ENCODE peak calls at places on chromosome 2, in nine cellular contexts. One of them, this sample, is unnamed.

GRCh38 chr2:177939211-177939610 is 133.4 kb downstream of the PDE11A start:
- DNase-seq in lung: no peak
- DNase-seq in mesothelial cell of epicardium: no peak
- DNase-seq in nephron progenitor cell: no peak
- DNase-seq in tibial artery: no peak
- DNase-seq in BE2C: no peak
- DNase-seq in cardiac muscle cell: no peak
- DNase-seq in fibroblast of lung: no peak
- DNase-seq in endothelial cell: no peak
- DNase-seq in this sample: no peak

GRCh38 chr2:118577202-118577601 is 270.2 kb downstream of the EN1 start:
- DNase-seq in lung: no peak
- DNase-seq in mesothelial cell of epicardium: no peak
- DNase-seq in nephron progenitor cell: no peak
- DNase-seq in tibial artery: no peak
- DNase-seq in BE2C: no peak
- DNase-seq in cardiac muscle cell: peak
- DNase-seq in fibroblast of lung: peak
- DNase-seq in endothelial cell: no peak
- DNase-seq in this sample: no peak

GRCh38 chr2:133568172-133568571 is at the start of gene NCKAP5:
- DNase-seq in lung: no peak
- DNase-seq in mesothelial cell of epicardium: no peak
- DNase-seq in nephron progenitor cell: no peak
- DNase-seq in tibial artery: no peak
- DNase-seq in BE2C: no peak
- DNase-seq in cardiac muscle cell: peak
- DNase-seq in fibroblast of lung: peak
- DNase-seq in endothelial cell: no peak
- DNase-seq in this sample: no peak

GRCh38 chr2:17536416-17536815 is 4.1 kb upstream of the VSNL1 start:
- DNase-seq in lung: no peak
- DNase-seq in mesothelial cell of epicardium: no peak
- DNase-seq in nephron progenitor cell: no peak
- DNase-seq in tibial artery: no peak
- DNase-seq in BE2C: no peak
- DNase-seq in cardiac muscle cell: no peak
- DNase-seq in fibroblast of lung: peak
- DNase-seq in endothelial cell: no peak
- DNase-seq in this sample: no peak

GRCh38 chr2:152762202-152762601 is 43.8 kb downstream of the ARL6IP6 start:
- DNase-seq in lung: no peak
- DNase-seq in mesothelial cell of epicardium: no peak
- DNase-seq in nephron progenitor cell: no peak
- DNase-seq in tibial artery: no peak
- DNase-seq in BE2C: no peak
- DNase-seq in cardiac muscle cell: peak
- DNase-seq in fibroblast of lung: peak
- DNase-seq in endothelial cell: no peak
- DNase-seq in this sample: no peak

GRCh38 chr2:189115126-189115525 is 64.4 kb downstream of the COL5A2 start:
- DNase-seq in lung: no peak
- DNase-seq in mesothelial cell of epicardium: no peak
- DNase-seq in nephron progenitor cell: no peak
- DNase-seq in tibial artery: no peak
- DNase-seq in BE2C: no peak
- DNase-seq in cardiac muscle cell: peak
- DNase-seq in fibroblast of lung: no peak
- DNase-seq in endothelial cell: no peak
- DNase-seq in this sample: no peak

GRCh38 chr2:84858123-84858522 is 22.8 kb downstream of the TRABD2A start:
- DNase-seq in lung: no peak
- DNase-seq in mesothelial cell of epicardium: no peak
- DNase-seq in nephron progenitor cell: no peak
- DNase-seq in tibial artery: no peak
- DNase-seq in BE2C: no peak
- DNase-seq in cardiac muscle cell: peak
- DNase-seq in fibroblast of lung: no peak
- DNase-seq in endothelial cell: no peak
- DNase-seq in this sample: no peak

GRCh38 chr2:39730685-39731302 is 48.3 kb downstream of the THUMPD2 start:
- DNase-seq in lung: no peak
- DNase-seq in mesothelial cell of epicardium: no peak
- DNase-seq in nephron progenitor cell: no peak
- DNase-seq in tibial artery: no peak
- DNase-seq in BE2C: no peak
- DNase-seq in cardiac muscle cell: peak
- DNase-seq in fibroblast of lung: no peak
- DNase-seq in endothelial cell: peak
- DNase-seq in this sample: no peak

GRCh38 chr2:21256006-21256405 is 132.2 kb downstream of the TDRD15 start:
- DNase-seq in lung: no peak
- DNase-seq in mesothelial cell of epicardium: no peak
- DNase-seq in nephron progenitor cell: no peak
- DNase-seq in tibial artery: peak
- DNase-seq in BE2C: peak
- DNase-seq in cardiac muscle cell: peak
- DNase-seq in fibroblast of lung: no peak
- DNase-seq in endothelial cell: peak
- DNase-seq in this sample: peak

GRCh38 chr2:37614061-37614802 is 57.2 kb downstream of the CDC42EP3 start:
- DNase-seq in lung: no peak
- DNase-seq in mesothelial cell of epicardium: no peak
- DNase-seq in nephron progenitor cell: no peak
- DNase-seq in tibial artery: peak
- DNase-seq in BE2C: peak
- DNase-seq in cardiac muscle cell: peak
- DNase-seq in fibroblast of lung: peak
- DNase-seq in endothelial cell: no peak
- DNase-seq in this sample: no peak

GRCh38 chr2:104321800-104322164 is 532.1 kb upstream of the POU3F3 start:
- DNase-seq in lung: no peak
- DNase-seq in mesothelial cell of epicardium: no peak
- DNase-seq in nephron progenitor cell: peak
- DNase-seq in tibial artery: no peak
- DNase-seq in BE2C: no peak
- DNase-seq in cardiac muscle cell: no peak
- DNase-seq in fibroblast of lung: no peak
- DNase-seq in endothelial cell: no peak
- DNase-seq in this sample: no peak

GRCh38 chr2:150309681-150310080 is 177.8 kb downstream of the RND3 start:
- DNase-seq in lung: no peak
- DNase-seq in mesothelial cell of epicardium: no peak
- DNase-seq in nephron progenitor cell: no peak
- DNase-seq in tibial artery: no peak
- DNase-seq in BE2C: no peak
- DNase-seq in cardiac muscle cell: no peak
- DNase-seq in fibroblast of lung: peak
- DNase-seq in endothelial cell: no peak
- DNase-seq in this sample: no peak

GRCh38 chr2:111975053-111975552 is 76.7 kb downstream of the MERTK start:
- DNase-seq in lung: no peak
- DNase-seq in mesothelial cell of epicardium: no peak
- DNase-seq in nephron progenitor cell: no peak
- DNase-seq in tibial artery: peak
- DNase-seq in BE2C: no peak
- DNase-seq in cardiac muscle cell: peak
- DNase-seq in fibroblast of lung: peak
- DNase-seq in endothelial cell: no peak
- DNase-seq in this sample: no peak

GRCh38 chr2:233147136-233147828 is 87.1 kb downstream of the INPP5D start:
- DNase-seq in lung: no peak
- DNase-seq in mesothelial cell of epicardium: no peak
- DNase-seq in nephron progenitor cell: no peak
- DNase-seq in tibial artery: no peak
- DNase-seq in BE2C: no peak
- DNase-seq in cardiac muscle cell: no peak
- DNase-seq in fibroblast of lung: no peak
- DNase-seq in endothelial cell: no peak
- DNase-seq in this sample: no peak

GRCh38 chr2:47002480-47003381 is 87.1 kb upstream of the MCFD2 start:
- DNase-seq in lung: no peak
- DNase-seq in mesothelial cell of epicardium: no peak
- DNase-seq in nephron progenitor cell: peak
- DNase-seq in tibial artery: peak
- DNase-seq in BE2C: peak
- DNase-seq in cardiac muscle cell: peak
- DNase-seq in fibroblast of lung: peak
- DNase-seq in endothelial cell: no peak
- DNase-seq in this sample: peak
- TF ChIP-seq CTCF in lung: no peak
- TF ChIP-seq CTCF in mesothelial cell of epicardium: no peak
- TF ChIP-seq CTCF in nephron progenitor cell: no peak
- TF ChIP-seq CTCF in tibial artery: no peak
- TF ChIP-seq CTCF in BE2C: peak
- TF ChIP-seq CTCF in cardiac muscle cell: no peak
- TF ChIP-seq CTCF in fibroblast of lung: no peak
- TF ChIP-seq CTCF in endothelial cell: no peak
- TF ChIP-seq CTCF in this sample: no peak

DNA sequence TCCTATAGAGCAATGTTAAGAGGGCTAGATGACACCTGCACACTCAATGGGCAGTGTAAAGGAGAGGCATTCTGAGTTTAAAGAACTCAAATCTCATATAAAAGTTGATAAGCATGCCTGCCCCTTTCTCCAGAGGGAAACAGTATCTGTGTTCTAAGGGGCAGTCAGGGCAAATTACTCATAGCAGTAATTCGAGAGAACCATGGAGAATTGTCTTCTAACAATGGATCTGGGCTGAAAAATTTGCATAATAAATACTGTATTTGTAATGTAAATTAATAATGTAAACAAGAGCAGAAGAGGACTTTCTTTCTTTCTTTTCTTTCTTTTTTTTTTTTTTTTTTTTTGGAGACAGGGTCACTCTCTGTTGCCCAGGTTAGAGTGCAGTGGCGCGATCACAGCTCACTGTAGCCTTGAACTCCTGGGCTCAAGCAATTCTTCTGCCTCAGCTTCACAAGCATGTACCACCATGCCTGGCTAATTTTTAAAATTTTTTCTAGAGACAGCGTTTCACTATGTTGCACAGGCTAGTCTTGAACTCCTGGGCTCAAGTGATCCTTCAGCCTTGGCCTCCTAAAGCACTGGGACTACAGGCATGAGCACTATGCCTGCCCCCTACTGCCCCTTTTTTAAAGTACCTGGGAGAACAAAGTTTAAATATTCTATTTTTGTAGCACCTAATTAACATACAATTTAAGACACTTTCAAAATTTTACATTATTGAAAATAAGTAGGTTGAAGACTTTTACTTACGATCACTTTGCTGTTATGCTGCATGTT is 70.6 kb downstream of the OTX1 start:
- DNase-seq in lung: no peak
- DNase-seq in mesothelial cell of epicardium: no peak
- DNase-seq in nephron progenitor cell: no peak
- DNase-seq in tibial artery: no peak
- DNase-seq in BE2C: no peak
- DNase-seq in cardiac muscle cell: no peak
- DNase-seq in fibroblast of lung: no peak
- DNase-seq in endothelial cell: no peak
- DNase-seq in this sample: no peak
- TF ChIP-seq CTCF in lung: no peak
- TF ChIP-seq CTCF in mesothelial cell of epicardium: no peak
- TF ChIP-seq CTCF in nephron progenitor cell: no peak
- TF ChIP-seq CTCF in tibial artery: no peak
- TF ChIP-seq CTCF in BE2C: no peak
- TF ChIP-seq CTCF in cardiac muscle cell: no peak
- TF ChIP-seq CTCF in fibroblast of lung: no peak
- TF ChIP-seq CTCF in endothelial cell: no peak
- TF ChIP-seq CTCF in this sample: no peak

GRCh38 chr2:127408004-127408806 is 10.0 kb upstream of the PROC start:
- DNase-seq in lung: peak
- DNase-seq in mesothelial cell of epicardium: peak
- DNase-seq in nephron progenitor cell: peak
- DNase-seq in tibial artery: peak
- DNase-seq in BE2C: peak
- DNase-seq in cardiac muscle cell: peak
- DNase-seq in fibroblast of lung: peak
- DNase-seq in endothelial cell: peak
- DNase-seq in this sample: peak
- TF ChIP-seq CTCF in lung: no peak
- TF ChIP-seq CTCF in mesothelial cell of epicardium: no peak
- TF ChIP-seq CTCF in nephron progenitor cell: no peak
- TF ChIP-seq CTCF in tibial artery: no peak
- TF ChIP-seq CTCF in BE2C: no peak
- TF ChIP-seq CTCF in cardiac muscle cell: no peak
- TF ChIP-seq CTCF in fibroblast of lung: no peak
- TF ChIP-seq CTCF in endothelial cell: no peak
- TF ChIP-seq CTCF in this sample: no peak

GRCh38 chr2:196277002-196277401 is 105.6 kb upstream of the STK17B start:
- DNase-seq in lung: no peak
- DNase-seq in mesothelial cell of epicardium: no peak
- DNase-seq in nephron progenitor cell: no peak
- DNase-seq in tibial artery: no peak
- DNase-seq in BE2C: no peak
- DNase-seq in cardiac muscle cell: peak
- DNase-seq in fibroblast of lung: no peak
- DNase-seq in endothelial cell: no peak
- DNase-seq in this sample: no peak
- TF ChIP-seq CTCF in lung: peak
- TF ChIP-seq CTCF in mesothelial cell of epicardium: peak
- TF ChIP-seq CTCF in nephron progenitor cell: peak
- TF ChIP-seq CTCF in tibial artery: peak
- TF ChIP-seq CTCF in BE2C: peak
- TF ChIP-seq CTCF in cardiac muscle cell: peak
- TF ChIP-seq CTCF in fibroblast of lung: peak
- TF ChIP-seq CTCF in endothelial cell: peak
- TF ChIP-seq CTCF in this sample: peak

DNA sequence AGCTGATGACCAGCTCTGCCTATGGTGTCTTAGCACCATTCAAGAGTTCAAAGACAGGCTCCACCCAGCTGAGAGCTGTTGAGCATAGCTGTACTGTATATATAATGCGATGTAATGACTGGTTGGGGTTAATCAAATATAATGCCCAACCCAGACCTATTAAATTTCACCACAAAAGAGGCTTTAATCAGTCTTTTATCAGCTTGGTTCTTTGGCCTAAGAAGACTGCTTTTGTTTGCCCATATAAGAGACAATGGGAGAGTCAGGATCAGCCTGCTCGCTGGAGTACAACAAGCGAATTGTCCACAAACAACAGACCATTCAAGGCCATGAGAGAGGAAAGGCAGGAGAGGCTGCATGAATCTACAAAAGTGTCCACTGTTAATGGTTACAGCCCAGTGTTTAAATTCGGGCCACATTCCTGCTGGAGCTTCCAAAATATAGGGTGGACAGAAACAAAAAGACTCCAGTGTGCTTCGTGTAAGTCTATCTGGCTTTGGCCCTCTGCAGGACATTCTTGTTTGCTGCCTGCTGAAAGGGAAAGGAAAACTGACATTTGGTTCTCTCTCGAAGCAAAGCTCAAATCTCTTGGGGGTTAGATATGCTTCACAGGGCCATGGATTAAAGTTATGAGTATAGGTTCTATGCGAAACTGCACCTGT is 299.0 kb upstream of the FBXO11 start:
- DNase-seq in lung: no peak
- DNase-seq in mesothelial cell of epicardium: no peak
- DNase-seq in nephron progenitor cell: no peak
- DNase-seq in tibial artery: no peak
- DNase-seq in BE2C: no peak
- DNase-seq in cardiac muscle cell: peak
- DNase-seq in fibroblast of lung: no peak
- DNase-seq in endothelial cell: no peak
- DNase-seq in this sample: no peak
- TF ChIP-seq CTCF in lung: no peak
- TF ChIP-seq CTCF in mesothelial cell of epicardium: no peak
- TF ChIP-seq CTCF in nephron progenitor cell: no peak
- TF ChIP-seq CTCF in tibial artery: no peak
- TF ChIP-seq CTCF in BE2C: no peak
- TF ChIP-seq CTCF in cardiac muscle cell: peak
- TF ChIP-seq CTCF in fibroblast of lung: no peak
- TF ChIP-seq CTCF in endothelial cell: no peak
- TF ChIP-seq CTCF in this sample: no peak